ENCODE peak calls at places on chromosomes 1 and 21, in eight cellular contexts. L, I, B, T, W, R, E and D are unnamed samples.

GRCh38 chr1:206843626-206844025 is 21.8 kb upstream of the IL20 start:
- DNase-seq in L (no peak), I (no peak), B (no peak), T (no peak), W (no peak), R (no peak), E (no peak), D (peak)

GRCh38 chr1:89822109-89822962 is 1.5 kb downstream of the LRRC8D start:
- DNase-seq in L (no peak), I (no peak), B (no peak), T (no peak), W (no peak), R (no peak), E (no peak), D (no peak)

GRCh38 chr1:10791117-10791951 is 5.1 kb downstream of the CASZ1 start:
- DNase-seq in L (no peak), I (no peak), B (no peak), T (no peak), W (no peak), R (no peak), E (no peak), D (peak)

GRCh38 chr1:12475947-12476346 is 142.1 kb downstream of the DHRS3 start:
- DNase-seq in L (no peak), I (no peak), B (no peak), T (peak), W (no peak), R (no peak), E (no peak), D (peak)

GRCh38 chr1:163561570-163562295 is 240.0 kb downstream of the NUF2 start:
- DNase-seq in L (no peak), I (no peak), B (peak), T (no peak), W (no peak), R (peak), E (no peak), D (no peak)

GRCh38 chr1:22123071-22123390 is 19.9 kb downstream of the WNT4 start:
- DNase-seq in L (no peak), I (no peak), B (no peak), T (no peak), W (peak), R (no peak), E (no peak), D (no peak)

GRCh38 chr1:235136111-235136510 is 7.5 kb upstream of the TOMM20 start:
- DNase-seq in L (no peak), I (no peak), B (no peak), T (no peak), W (no peak), R (no peak), E (no peak), D (no peak)

GRCh38 chr1:94716966-94717365 is 103.2 kb upstream of the SLC44A3 start:
- DNase-seq in L (no peak), I (no peak), B (no peak), T (no peak), W (no peak), R (no peak), E (no peak), D (no peak)

GRCh38 chr1:109984190-109984455 is 442 bp upstream of the AHCYL1 start:
- DNase-seq in L (peak), I (no peak), B (no peak), T (peak), W (no peak), R (no peak), E (no peak), D (no peak)

GRCh38 chr1:27872059-27872801 is at the start of gene THEMIS2:
- DNase-seq in L (no peak), I (no peak), B (peak), T (peak), W (peak), R (no peak), E (no peak), D (peak)

GRCh38 chr1:63403386-63403785 is 36.0 kb downstream of the ALG6 start:
- DNase-seq in L (no peak), I (no peak), B (no peak), T (no peak), W (no peak), R (peak), E (no peak), D (no peak)

GRCh38 chr1:24739241-24739640 is 6.0 kb upstream of the CLIC4 start:
- DNase-seq in L (no peak), I (no peak), B (no peak), T (no peak), W (no peak), R (no peak), E (no peak), D (no peak)

GRCh38 chr1:247487057-247487456 is 29.2 kb upstream of the OR2B11 start:
- DNase-seq in L (no peak), I (no peak), B (peak), T (peak), W (peak), R (peak), E (no peak), D (no peak)

GRCh38 chr1:1196431-1197187 is 9.8 kb downstream of the TNFRSF18 start:
- DNase-seq in L (no peak), I (no peak), B (no peak), T (no peak), W (peak), R (no peak), E (no peak), D (no peak)

GRCh38 chr1:205294175-205294913 is 27.2 kb downstream of the NUAK2 start:
- DNase-seq in L (no peak), I (no peak), B (peak), T (peak), W (no peak), R (peak), E (no peak), D (peak)

GRCh38 chr21:38956791-38957571 is 151.3 kb downstream of the ETS2 start:
- DNase-seq in L (no peak), I (no peak), B (no peak), T (no peak), W (no peak), R (no peak), E (no peak), D (peak)

DNA sequence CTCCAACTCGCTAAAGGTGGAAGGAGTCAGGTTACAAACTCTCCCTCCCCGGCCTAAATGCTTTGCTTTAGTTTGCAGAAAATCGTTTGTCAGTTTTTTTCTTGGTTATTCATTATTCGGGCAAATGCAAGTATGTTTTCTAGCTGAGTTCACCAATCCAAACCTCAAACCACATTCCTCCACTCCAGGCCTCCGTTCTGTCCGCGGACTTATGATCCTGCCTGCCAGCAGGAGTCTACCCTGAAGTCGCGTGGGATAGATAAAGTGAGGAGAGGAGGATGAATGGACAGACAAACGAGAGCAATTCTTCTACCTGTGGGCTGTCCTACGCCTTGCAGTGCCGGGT is 1.3 kb downstream of the ADAMTS1 start:
- DNase-seq in L (no peak), I (no peak), B (no peak), T (peak), W (no peak), R (peak), E (no peak), D (no peak)
- H3K4me3 ChIP-seq in L (peak), I (peak), B (peak), T (peak), W (peak), R (peak), E (peak), D (peak)

GRCh38 chr1:3393024-3393986 is 61.2 kb upstream of the ARHGEF16 start:
- DNase-seq in L (no peak), I (no peak), B (no peak), T (peak), W (no peak), R (no peak), E (no peak), D (no peak)
- H3K4me3 ChIP-seq in L (no peak), I (peak), B (no peak), T (peak), W (no peak), R (no peak), E (peak), D (no peak)

DNA sequence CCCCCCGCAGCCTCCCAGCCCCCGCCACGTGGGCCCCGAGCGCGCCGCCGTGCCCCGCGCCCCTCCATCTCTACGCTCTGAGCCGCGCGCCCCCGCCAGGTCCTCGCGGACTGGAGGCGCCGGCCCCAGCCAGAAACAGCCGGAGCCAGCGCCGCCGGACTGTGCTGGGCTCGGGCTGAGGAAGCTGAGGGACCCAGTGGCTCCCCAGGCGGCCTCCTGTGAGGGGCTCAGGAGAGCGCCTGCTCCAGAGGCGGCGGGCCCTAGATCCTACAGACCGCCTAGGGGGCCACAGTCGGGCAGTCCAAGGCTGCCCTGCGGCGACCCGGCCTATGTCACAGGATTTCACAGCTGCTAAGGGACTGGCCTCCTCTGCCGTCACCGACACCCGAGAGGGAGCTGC is 82.1 kb downstream of the NENF start:
- DNase-seq in L (no peak), I (no peak), B (no peak), T (no peak), W (no peak), R (no peak), E (no peak), D (no peak)
- H3K4me3 ChIP-seq in L (no peak), I (peak), B (no peak), T (no peak), W (no peak), R (no peak), E (no peak), D (no peak)

DNA sequence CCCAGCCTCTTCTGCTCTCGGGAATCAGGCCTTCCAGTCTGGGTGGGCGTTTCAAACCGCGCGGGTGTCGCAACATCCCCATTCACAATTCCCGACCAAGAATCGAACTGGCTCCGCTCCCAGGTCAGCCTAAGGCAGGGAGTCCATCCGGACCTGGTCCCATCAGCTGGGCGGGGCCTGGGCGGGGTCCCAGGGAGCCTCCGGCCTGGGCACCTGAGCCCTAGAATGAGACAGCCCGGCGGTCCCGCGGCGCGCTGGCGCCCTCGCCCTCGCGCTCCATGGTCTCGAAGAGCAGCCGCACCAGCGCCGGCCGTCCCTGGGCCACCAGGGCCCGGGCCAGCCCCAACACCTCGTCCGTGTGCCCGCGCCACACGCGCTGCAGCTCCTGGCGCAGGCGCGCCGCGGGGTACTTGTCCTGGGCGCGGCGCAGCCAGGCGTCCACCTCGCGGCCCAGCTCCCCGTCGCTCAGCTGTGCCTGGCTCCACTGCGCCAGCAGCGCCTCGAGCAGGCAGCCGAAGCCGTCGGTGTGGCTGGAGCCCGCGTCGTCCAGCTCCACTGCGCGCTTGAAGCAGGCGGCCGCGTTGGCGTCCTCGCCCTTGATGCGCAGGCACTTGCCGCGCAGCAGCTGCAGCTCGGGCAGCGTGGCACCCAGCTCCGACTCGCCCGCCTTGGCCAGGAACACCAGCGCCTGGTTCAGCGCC is 16.9 kb upstream of the PARS2 start:
- DNase-seq in L (no peak), I (no peak), B (no peak), T (no peak), W (no peak), R (no peak), E (no peak), D (no peak)
- H3K4me3 ChIP-seq in L (no peak), I (no peak), B (no peak), T (no peak), W (no peak), R (no peak), E (no peak), D (no peak)

GRCh38 chr1:210438928-210439841 is 110.5 kb downstream of the HHAT start:
- DNase-seq in L (no peak), I (no peak), B (peak), T (peak), W (no peak), R (peak), E (no peak), D (no peak)
- H3K4me3 ChIP-seq in L (no peak), I (no peak), B (no peak), T (no peak), W (no peak), R (no peak), E (no peak), D (no peak)

GRCh38 chr1:196877964-196878363 is 9.9 kb upstream of the CFHR4 start:
- DNase-seq in L (no peak), I (no peak), B (peak), T (no peak), W (no peak), R (peak), E (no peak), D (no peak)
- H3K4me3 ChIP-seq in L (no peak), I (no peak), B (no peak), T (peak), W (no peak), R (no peak), E (no peak), D (no peak)

GRCh38 chr21:36747815-36748381 is 49.0 kb downstream of the SIM2 start:
- DNase-seq in L (no peak), I (no peak), B (peak), T (peak), W (no peak), R (no peak), E (no peak), D (peak)
- H3K4me3 ChIP-seq in L (no peak), I (peak), B (no peak), T (peak), W (no peak), R (peak), E (peak), D (no peak)

DNA sequence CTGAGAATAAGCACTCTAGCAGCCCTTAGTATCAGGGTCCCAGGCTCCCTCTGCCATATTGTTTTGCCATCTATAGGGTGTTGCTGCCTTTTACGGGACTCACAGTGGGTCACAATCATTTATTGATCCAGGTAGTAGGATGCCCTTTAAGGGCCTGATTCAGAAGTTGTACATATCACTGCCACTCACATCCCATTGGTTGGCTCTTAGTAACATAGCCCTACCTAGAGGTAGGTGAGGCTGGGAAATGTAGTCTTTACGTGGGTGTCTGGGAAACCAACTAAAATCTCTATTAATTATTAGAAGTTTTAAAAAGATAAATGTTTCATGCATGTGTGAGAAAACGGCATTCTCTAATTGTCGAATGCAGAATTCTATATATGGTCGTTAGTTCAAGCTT is 78.8 kb upstream of the ATP5PO start:
- DNase-seq in L (no peak), I (no peak), B (no peak), T (no peak), W (no peak), R (no peak), E (no peak), D (no peak)
- H3K4me3 ChIP-seq in L (no peak), I (no peak), B (no peak), T (no peak), W (no peak), R (no peak), E (no peak), D (no peak)